ENCODE peak calls at places on chromosomes 2 and 18, in seven cellular contexts. S, V, F, P, O, K and B are unnamed samples.

GRCh38 chr2:178628590-178628989 is 148.3 kb downstream of the PLEKHA3 start:
- DNase-seq in S (no peak), V (no peak), F (no peak), P (no peak), O (no peak), K (no peak), B (no peak)

GRCh38 chr2:172442072-172442895 is 14.9 kb downstream of the ITGA6 start:
- DNase-seq in S (peak), V (peak), F (peak), P (peak), O (peak), K (peak), B (no peak)

GRCh38 chr2:62221141-62221540 is 25.2 kb downstream of the B3GNT2 start:
- DNase-seq in S (no peak), V (no peak), F (no peak), P (no peak), O (peak), K (peak), B (peak)

GRCh38 chr2:20576598-20577115 is 74.2 kb downstream of the HS1BP3 start:
- DNase-seq in S (no peak), V (no peak), F (no peak), P (no peak), O (peak), K (no peak), B (no peak)

GRCh38 chr2:122180972-122181371 is 425.5 kb downstream of the TSN start:
- DNase-seq in S (no peak), V (no peak), F (no peak), P (no peak), O (no peak), K (no peak), B (no peak)

GRCh38 chr2:66171530-66171929 is 263.4 kb upstream of the MEIS1 start:
- DNase-seq in S (no peak), V (no peak), F (no peak), P (no peak), O (no peak), K (no peak), B (no peak)

GRCh38 chr2:56680971-56681631 is 497.3 kb downstream of the CCDC85A start:
- DNase-seq in S (no peak), V (peak), F (no peak), P (no peak), O (no peak), K (peak), B (no peak)

GRCh38 chr2:137838255-137839092 is 125.8 kb upstream of the HNMT start:
- DNase-seq in S (no peak), V (peak), F (peak), P (no peak), O (peak), K (peak), B (peak)

GRCh38 chr18:31217455-31217854 is 54.8 kb upstream of the DSC1 start:
- DNase-seq in S (no peak), V (no peak), F (no peak), P (no peak), O (no peak), K (no peak), B (no peak)

GRCh38 chr2:28405537-28405936 is 12.9 kb downstream of the FOSL2 start:
- DNase-seq in S (no peak), V (no peak), F (no peak), P (no peak), O (no peak), K (no peak), B (no peak)

GRCh38 chr18:61677435-61677830 is 215.4 kb downstream of the RNF152 start:
- DNase-seq in S (no peak), V (no peak), F (no peak), P (no peak), O (no peak), K (no peak), B (no peak)

GRCh38 chr18:79570266-79571201 is 109.1 kb upstream of the CTDP1 start:
- DNase-seq in S (peak), V (peak), F (no peak), P (no peak), O (no peak), K (peak), B (no peak)

GRCh38 chr18:6866552-6866951 is 137.0 kb downstream of the ARHGAP28 start:
- DNase-seq in S (no peak), V (no peak), F (no peak), P (no peak), O (no peak), K (no peak), B (no peak)

GRCh38 chr2:216023055-216023648 is 9.8 kb upstream of the MREG start:
- DNase-seq in S (peak), V (peak), F (no peak), P (no peak), O (peak), K (peak), B (no peak)

GRCh38 chr2:202221873-202222272 is 16.5 kb downstream of the SUMO1 start:
- DNase-seq in S (no peak), V (peak), F (no peak), P (no peak), O (no peak), K (peak), B (no peak)

GRCh38 chr18:50373531-50373930 is 1.3 kb upstream of the SKA1 start:
- DNase-seq in S (no peak), V (no peak), F (no peak), P (no peak), O (no peak), K (no peak), B (no peak)

GRCh38 chr2:42917374-42918017 is 125.1 kb upstream of the HAAO start:
- DNase-seq in S (no peak), V (no peak), F (peak), P (no peak), O (peak), K (peak), B (peak)

GRCh38 chr2:132632000-132632649 is 37.9 kb downstream of the LYPD1 start:
- DNase-seq in S (no peak), V (no peak), F (no peak), P (no peak), O (peak), K (peak), B (no peak)

GRCh38 chr2:191688934-191689695 is 11.2 kb downstream of the NABP1 start:
- DNase-seq in S (no peak), V (no peak), F (no peak), P (no peak), O (peak), K (peak), B (no peak)

GRCh38 chr2:26466662-26467310 is 11.1 kb downstream of the OTOF start:
- DNase-seq in S (no peak), V (no peak), F (no peak), P (no peak), O (no peak), K (no peak), B (no peak)

GRCh38 chr2:240338274-240338673 is 97.2 kb upstream of the GPC1 start:
- DNase-seq in S (no peak), V (no peak), F (no peak), P (no peak), O (no peak), K (no peak), B (no peak)

GRCh38 chr2:82694431-82694830 is 1764.6 kb downstream of the SUCLG1 start:
- DNase-seq in S (no peak), V (no peak), F (no peak), P (no peak), O (no peak), K (no peak), B (no peak)

GRCh38 chr2:191910518-191910917 is 63.6 kb upstream of the CAVIN2 start:
- DNase-seq in S (no peak), V (peak), F (peak), P (no peak), O (no peak), K (peak), B (no peak)

GRCh38 chr18:111292-112014 is 46.9 kb upstream of the USP14 start:
- DNase-seq in S (peak), V (peak), F (no peak), P (no peak), O (peak), K (peak), B (no peak)

GRCh38 chr2:101524811-101525430 is 50.0 kb upstream of the RFX8 start:
- DNase-seq in S (no peak), V (no peak), F (no peak), P (no peak), O (no peak), K (no peak), B (no peak)

GRCh38 chr18:26438980-26439379 is 109.4 kb downstream of the KCTD1 start:
- DNase-seq in S (no peak), V (no peak), F (no peak), P (no peak), O (no peak), K (no peak), B (no peak)

GRCh38 chr2:37692731-37693130 is 21.3 kb upstream of the CDC42EP3 start:
- DNase-seq in S (no peak), V (no peak), F (no peak), P (no peak), O (no peak), K (no peak), B (no peak)

GRCh38 chr2:239225921-239226561 is 174.8 kb downstream of the HDAC4 start:
- DNase-seq in S (no peak), V (peak), F (peak), P (no peak), O (no peak), K (peak), B (no peak)